ENCODE peak calls at places on chromosomes 7 and 10, in four cellular contexts. B is left ventricle myocardium superior, D is cardiac muscle cell, G is NCI-H2029. R is an unnamed sample.

GRCh38 chr7:138833596-138833995 is 35.6 kb upstream of the ATP6V0A4 start:
- DNase-seq in B (no peak), D (no peak), G (no peak), R (no peak)

GRCh38 chr7:24304494-24305095 is 20.6 kb downstream of the NPY start:
- DNase-seq in B (no peak), D (no peak), G (no peak), R (no peak)

GRCh38 chr7:26189697-26190096 is 10.8 kb downstream of the HNRNPA2B1 start:
- DNase-seq in B (no peak), D (no peak), G (no peak), R (no peak)

GRCh38 chr10:63217120-63217605 is 84.0 kb downstream of the NRBF2 start:
- DNase-seq in B (no peak), D (peak; percentile 68), G (no peak), R (peak; percentile 4)

GRCh38 chr7:140039071-140039470 is 23.7 kb downstream of the PARP12 start:
- DNase-seq in B (no peak), D (no peak), G (no peak), R (no peak)

GRCh38 chr7:155921804-155922506 is 109.7 kb upstream of the SHH start:
- DNase-seq in B (no peak), D (no peak), G (no peak), R (no peak)

GRCh38 chr10:77565590-77566023 is 72.0 kb downstream of the KCNMA1 start:
- DNase-seq in B (no peak), D (no peak), G (no peak), R (no peak)

GRCh38 chr7:127532736-127533135 is 52.7 kb downstream of the GCC1 start:
- DNase-seq in B (no peak), D (no peak), G (no peak), R (no peak)

GRCh38 chr10:25758511-25758910 is 175.5 kb upstream of the MYO3A start:
- DNase-seq in B (no peak), D (no peak), G (no peak), R (no peak)

GRCh38 chr10:63105811-63106755 is 27.0 kb upstream of the NRBF2 start:
- DNase-seq in B (peak; percentile 52), D (no peak), G (no peak), R (no peak)

GRCh38 chr7:99137418-99138180 is 6.3 kb downstream of the SMURF1 start:
- DNase-seq in B (no peak), D (peak; percentile 78), G (no peak), R (no peak)

GRCh38 chr7:158061884-158062656 is 525.6 kb downstream of the PTPRN2 start:
- DNase-seq in B (no peak), D (no peak), G (no peak), R (no peak)

GRCh38 chr7:47422631-47423030 is 159.3 kb downstream of the TNS3 start:
- DNase-seq in B (no peak), D (no peak), G (no peak), R (no peak)

GRCh38 chr7:26459794-26460193 is 168.1 kb downstream of the SNX10 start:
- DNase-seq in B (no peak), D (no peak), G (no peak), R (peak; percentile 51)

GRCh38 chr7:120332433-120332832 is 59.5 kb downstream of the KCND2 start:
- DNase-seq in B (no peak), D (no peak), G (no peak), R (no peak)

GRCh38 chr7:41979834-41980307 is 257.1 kb downstream of the GLI3 start:
- DNase-seq in B (no peak), D (peak; percentile 57), G (no peak), R (no peak)

GRCh38 chr7:139620676-139621344 is 97.3 kb downstream of the CLEC2L start:
- DNase-seq in B (no peak), D (peak; percentile 48), G (peak; percentile 30), R (peak; percentile 15)

GRCh38 chr10:119595715-119596515 is 849 bp downstream of the TIAL1 start:
- DNase-seq in B (peak; percentile 64), D (peak; percentile 54), G (no peak), R (no peak)

GRCh38 chr10:24306507-24306875 is 97.6 kb downstream of the KIAA1217 start:
- DNase-seq in B (no peak), D (no peak), G (no peak), R (no peak)

GRCh38 chr7:144784943-144785342 is 50.9 kb downstream of the TPK1 start:
- DNase-seq in B (no peak), D (no peak), G (no peak), R (no peak)